ENCODE peak calls at places on chromosomes 1 and 21, in ten cellular contexts. K is GM04504; V is body of pancreas; Q is activated CD4-positive, CD25-positive, alpha-beta regulatory T cell treated with anti-CD3 and anti-CD28 coated beads, Interleukin-2, amount 50 U/mL, for 72 hours; N is GM20000; Y is effector memory CD4-positive, alpha-beta T cell; A is DMS153; T is kidney tubule cell; I is naive B cell; O is hepatic stellate cell. H is an unnamed sample.

GRCh38 chr21:46024983-46025860 is 43.7 kb downstream of the COL6A1 start:
- DNase-seq in K (no peak), V (no peak), Q (no peak), N (no peak), Y (no peak), A (no peak), T (peak), I (no peak), O (peak), H (no peak)

GRCh38 chr21:36882776-36883175 is 83.7 kb downstream of the HLCS start:
- DNase-seq in K (no peak), V (no peak), Q (no peak), N (no peak), Y (no peak), A (no peak), T (no peak), I (no peak), O (no peak), H (no peak)

GRCh38 chr1:200968469-200969410 is 54.8 kb downstream of the KIF21B start:
- DNase-seq in K (no peak), V (no peak), Q (no peak), N (no peak), Y (no peak), A (no peak), T (no peak), I (no peak), O (no peak), H (no peak)

GRCh38 chr1:222038971-222039370 is 297.1 kb upstream of the DUSP10 start:
- DNase-seq in K (no peak), V (no peak), Q (no peak), N (no peak), Y (no peak), A (no peak), T (no peak), I (no peak), O (no peak), H (no peak)

GRCh38 chr1:59560807-59561450 is 253.8 kb upstream of the HOOK1 start:
- DNase-seq in K (no peak), V (no peak), Q (no peak), N (no peak), Y (no peak), A (no peak), T (no peak), I (peak), O (no peak), H (no peak)

GRCh38 chr1:30273021-30273325 is 450.4 kb downstream of the MATN1 start:
- DNase-seq in K (no peak), V (no peak), Q (no peak), N (no peak), Y (no peak), A (no peak), T (no peak), I (no peak), O (no peak), H (no peak)

GRCh38 chr1:237411621-237412020 is 369.6 kb downstream of the RYR2 start:
- DNase-seq in K (no peak), V (no peak), Q (no peak), N (no peak), Y (peak), A (no peak), T (peak), I (no peak), O (no peak), H (no peak)

GRCh38 chr21:38377165-38378093 is 120.6 kb downstream of the KCNJ15 start:
- DNase-seq in K (no peak), V (no peak), Q (no peak), N (no peak), Y (no peak), A (no peak), T (no peak), I (no peak), O (no peak), H (no peak)

GRCh38 chr1:185816460-185816859 is 82.3 kb downstream of the HMCN1 start:
- DNase-seq in K (no peak), V (no peak), Q (no peak), N (no peak), Y (no peak), A (no peak), T (no peak), I (no peak), O (no peak), H (no peak)

GRCh38 chr1:230861970-230862595 is 6.2 kb downstream of the C1orf198 start:
- DNase-seq in K (no peak), V (no peak), Q (no peak), N (no peak), Y (no peak), A (no peak), T (no peak), I (no peak), O (no peak), H (no peak)

GRCh38 chr1:36411674-36412648 is 14.3 kb upstream of the LSM10 start:
- DNase-seq in K (no peak), V (peak), Q (peak), N (no peak), Y (peak), A (no peak), T (no peak), I (no peak), O (no peak), H (no peak)

GRCh38 chr1:179129702-179130473 is 48.0 kb downstream of the TOR3A start:
- DNase-seq in K (no peak), V (no peak), Q (peak), N (peak), Y (no peak), A (no peak), T (peak), I (peak), O (no peak), H (peak)

GRCh38 chr1:30271401-30272287 is 451.7 kb downstream of the MATN1 start:
- DNase-seq in K (no peak), V (no peak), Q (no peak), N (no peak), Y (no peak), A (no peak), T (no peak), I (no peak), O (no peak), H (no peak)

GRCh38 chr1:88053065-88053464 is 631.0 kb upstream of the PKN2 start:
- DNase-seq in K (no peak), V (no peak), Q (no peak), N (no peak), Y (no peak), A (no peak), T (no peak), I (no peak), O (no peak), H (no peak)

GRCh38 chr1:230215049-230215448 is 148.0 kb downstream of the GALNT2 start:
- DNase-seq in K (no peak), V (peak), Q (no peak), N (no peak), Y (no peak), A (peak), T (peak), I (peak), O (peak), H (no peak)

GRCh38 chr1:25232866-25233784 is 823 bp upstream of the SYF2 start:
- DNase-seq in K (peak), V (peak), Q (peak), N (peak), Y (peak), A (peak), T (peak), I (peak), O (peak), H (peak)

GRCh38 chr1:31648633-31649032 is 4.0 kb upstream of the PEF1 start:
- DNase-seq in K (no peak), V (no peak), Q (no peak), N (no peak), Y (no peak), A (no peak), T (no peak), I (no peak), O (no peak), H (no peak)

H was measured in GM06990.